ENCODE peak calls at places on chromosomes 4 and X, in nine cellular contexts. J is GM04504, R is ELR, O is germinal center, C is GM10248, W is ELF-1, T is GM23248, P is NCI-H1092 treated with DMSO at 0.1 percent for 48 hours, U is cardiac muscle cell. F is an unnamed sample.

GRCh38 chrX:153460826-153461225 is 9.6 kb downstream of the HAUS7 start:
- DNase-seq in O (peak; percentile 32), R (peak; percentile 57), T (peak; percentile 56), J (no peak), P (peak; percentile 35), W (peak; percentile 78), C (peak; percentile 61), U (peak; percentile 57), F (no peak)

GRCh38 chrX:17567173-17567572 is 170.1 kb upstream of the SCML1 start:
- DNase-seq in W (no peak), R (no peak), O (no peak), T (peak; percentile 49), U (no peak), J (no peak), C (no peak), P (no peak), F (no peak)

GRCh38 chr4:139606600-139607301 is 50.7 kb upstream of the SETD7 start:
- DNase-seq in P (no peak), O (no peak), C (no peak), W (peak; percentile 54), R (peak; percentile 48), U (peak; percentile 49), T (peak; percentile 77), J (no peak), F (no peak)

GRCh38 chrX:84187501-84188319 is at the start of gene RPS6KA6:
- DNase-seq in W (peak; percentile 63), U (no peak), O (peak; percentile 5), R (peak; percentile 51), C (peak; percentile 34), T (peak; percentile 63), P (peak; percentile 54), J (no peak), F (no peak)

GRCh38 chr4:3630934-3631585 is 98.8 kb upstream of the LRPAP1 start:
- DNase-seq in U (peak; percentile 10), O (no peak), J (no peak), P (no peak), C (no peak), T (no peak), R (no peak), W (no peak), F (no peak)

GRCh38 chrX:19679787-19680186 is 164.5 kb upstream of the MAP3K15 start:
- DNase-seq in P (no peak), W (no peak), J (no peak), R (no peak), T (no peak), U (no peak), C (no peak), O (no peak), F (no peak)

GRCh38 chr4:153409924-153410501 is 56.1 kb upstream of the TMEM131L start:
- DNase-seq in T (no peak), P (no peak), R (peak; percentile 21), W (no peak), J (no peak), U (peak; percentile 4), C (no peak), O (no peak), F (no peak)

GRCh38 chrX:72620550-72621145 is 48.0 kb upstream of the HDAC8 start:
- DNase-seq in W (peak; percentile 6), O (no peak), U (peak; percentile 86), J (peak; percentile 42), P (no peak), C (no peak), R (peak; percentile 88), T (peak; percentile 89), F (peak; percentile 37)

GRCh38 chr4:917466-917865 is 14.7 kb downstream of the GAK start:
- DNase-seq in T (no peak), W (no peak), P (no peak), R (no peak), U (no peak), O (no peak), C (no peak), J (no peak), F (no peak)

GRCh38 chr4:78220283-78220682 is 163.2 kb downstream of the FRAS1 start:
- DNase-seq in W (no peak), P (no peak), J (no peak), U (no peak), R (no peak), O (no peak), C (no peak), T (no peak), F (no peak)

GRCh38 chr4:177441061-177441802 is 1.0 kb downstream of the AGA start:
- DNase-seq in R (peak; percentile 52), O (peak; percentile 26), W (peak; percentile 37), C (peak; percentile 28), J (no peak), P (peak; percentile 26), T (peak; percentile 41), U (peak; percentile 57), F (no peak)

GRCh38 chr4:18075823-18076433 is 54.4 kb upstream of the LCORL start:
- DNase-seq in P (peak; percentile 0), R (peak; percentile 43), U (no peak), J (no peak), C (no peak), T (peak; percentile 12), W (peak; percentile 38), O (no peak), F (no peak)

GRCh38 chrX:153981771-153982533 is 9.4 kb downstream of the TMEM187 start:
- DNase-seq in O (no peak), C (no peak), W (peak; percentile 83), R (no peak), T (no peak), J (no peak), P (no peak), U (no peak), F (no peak)

F was measured in AG04449.